ENCODE peak calls at places on chromosomes 12 and 14, in seven cellular contexts. A is K562, C is HepG2, K is SK-N-SH, X is GM12878, D is GM12892, M is H1. T is an unnamed sample.

GRCh38 chr14:39617537-39617936 is 185.3 kb upstream of the FBXO33 start:
- DNase-seq in M (no peak), C (no peak), K (no peak), X (no peak), D (no peak), A (no peak), T (no peak)

GRCh38 chr14:74299061-74299545 is 3.6 kb downstream of the ABCD4 start:
- DNase-seq in D (no peak), K (no peak), M (no peak), A (no peak), C (no peak), X (no peak), T (no peak)

GRCh38 chr12:15527201-15527782 is 205.0 kb downstream of the PTPRO start:
- DNase-seq in A (no peak), C (peak; percentile 28), K (no peak), X (no peak), M (no peak), D (no peak), T (no peak)

GRCh38 chr12:12540261-12541013 is 22.2 kb downstream of the DUSP16 start:
- DNase-seq in D (no peak), C (no peak), M (no peak), A (no peak), X (no peak), K (no peak), T (no peak)

GRCh38 chr12:121581681-121582439 is 1.0 kb upstream of the KDM2B start:
- DNase-seq in X (no peak), C (no peak), D (no peak), M (no peak), K (peak; percentile 79), A (peak; percentile 52), T (no peak)

GRCh38 chr14:101635238-101636080 is 74.2 kb downstream of the DIO3 start:
- DNase-seq in A (no peak), K (peak; percentile 16), M (no peak), D (no peak), C (no peak), X (no peak), T (no peak)

GRCh38 chr14:79831198-79831890 is 380.0 kb downstream of the DIO2 start:
- DNase-seq in D (no peak), M (no peak), C (no peak), K (no peak), A (no peak), X (no peak), T (no peak)

GRCh38 chr14:90384543-90384911 is 12.3 kb upstream of the CALM1 start:
- DNase-seq in C (no peak), D (no peak), M (no peak), K (no peak), A (no peak), X (no peak), T (no peak)

GRCh38 chr12:84161296-84161695 is 751.3 kb downstream of the SLC6A15 start:
- DNase-seq in K (no peak), A (no peak), M (no peak), X (no peak), C (no peak), D (no peak), T (no peak)

GRCh38 chr12:124565071-124565491 is 2.3 kb downstream of the NCOR2 start:
- DNase-seq in X (no peak), C (no peak), M (no peak), D (no peak), K (peak; percentile 53), A (no peak), T (no peak)

GRCh38 chr12:52865090-52865944 is 16.5 kb upstream of the KRT78 start:
- DNase-seq in M (no peak), K (peak; percentile 87), X (no peak), C (peak; percentile 56), A (peak; percentile 74), D (no peak), T (peak; percentile 37)

GRCh38 chr14:49549446-49549845 is 36.7 kb downstream of the RPS29 start:
- DNase-seq in D (no peak), C (no peak), M (no peak), K (no peak), X (no peak), A (no peak), T (no peak)

GRCh38 chr14:63524537-63525155 is 18.5 kb downstream of the PPP2R5E start:
- DNase-seq in M (no peak), D (no peak), K (no peak), C (no peak), A (no peak), X (peak; percentile 45), T (peak; percentile 23)

GRCh38 chr12:47978598-47978873 is 15.1 kb downstream of the TMEM106C start:
- DNase-seq in M (no peak), X (no peak), A (no peak), C (no peak), K (no peak), D (no peak), T (no peak)

GRCh38 chr12:28374556-28374955 is 184.3 kb downstream of the CCDC91 start:
- DNase-seq in D (no peak), M (no peak), K (no peak), A (no peak), C (no peak), X (no peak), T (no peak)

GRCh38 chr12:106226884-106227640 is 20.8 kb downstream of the CKAP4 start:
- DNase-seq in M (no peak), D (peak; percentile 35), A (peak; percentile 68), X (no peak), C (peak; percentile 55), K (peak; percentile 79), T (peak; percentile 43)

GRCh38 chr12:26251600-26251999 is 56.2 kb downstream of the SSPN start:
- DNase-seq in M (no peak), C (no peak), X (no peak), D (no peak), A (no peak), K (no peak), T (no peak)

GRCh38 chr12:68915055-68915454 is 17.9 kb downstream of the CPM start:
- DNase-seq in M (no peak), C (no peak), K (no peak), X (no peak), A (no peak), D (no peak), T (no peak)

GRCh38 chr12:45425426-45425825 is 209.5 kb downstream of the ANO6 start:
- DNase-seq in K (no peak), M (no peak), C (no peak), A (no peak), X (no peak), D (no peak), T (no peak)

GRCh38 chr12:51505363-51505762 is 80.7 kb downstream of the SLC4A8 start:
- DNase-seq in M (no peak), A (no peak), D (no peak), X (no peak), K (no peak), C (no peak), T (no peak)
- TF ChIP-seq TAF1 in M (no peak), A (no peak), D (no peak), X (no peak), K (no peak), C (no peak), T (no peak)

GRCh38 chr12:94289551-94290312 is 141.4 kb downstream of the PLXNC1 start:
- DNase-seq in A (no peak), X (no peak), C (no peak), K (no peak), M (no peak), D (no peak), T (no peak)
- TF ChIP-seq TAF1 in A (no peak), X (no peak), C (no peak), K (no peak), M (no peak), D (no peak), T (no peak)

GRCh38 chr12:94078138-94078723 is 70.1 kb upstream of the PLXNC1 start:
- DNase-seq in K (no peak), C (peak; percentile 78), D (no peak), X (no peak), A (no peak), M (no peak), T (no peak)

GRCh38 chr12:94074216-94074969 is 74.0 kb upstream of the PLXNC1 start:
- DNase-seq in A (no peak), M (no peak), X (no peak), C (no peak), D (no peak), K (no peak), T (no peak)

GRCh38 chr12:94073441-94074051 is 74.8 kb upstream of the PLXNC1 start:
- DNase-seq in D (no peak), C (no peak), K (no peak), A (no peak), X (no peak), M (no peak), T (no peak)

GRCh38 chr12:94077209-94077608 is 71.2 kb upstream of the PLXNC1 start:
- DNase-seq in K (no peak), C (no peak), A (no peak), D (no peak), X (no peak), M (no peak), T (no peak)

DNA sequence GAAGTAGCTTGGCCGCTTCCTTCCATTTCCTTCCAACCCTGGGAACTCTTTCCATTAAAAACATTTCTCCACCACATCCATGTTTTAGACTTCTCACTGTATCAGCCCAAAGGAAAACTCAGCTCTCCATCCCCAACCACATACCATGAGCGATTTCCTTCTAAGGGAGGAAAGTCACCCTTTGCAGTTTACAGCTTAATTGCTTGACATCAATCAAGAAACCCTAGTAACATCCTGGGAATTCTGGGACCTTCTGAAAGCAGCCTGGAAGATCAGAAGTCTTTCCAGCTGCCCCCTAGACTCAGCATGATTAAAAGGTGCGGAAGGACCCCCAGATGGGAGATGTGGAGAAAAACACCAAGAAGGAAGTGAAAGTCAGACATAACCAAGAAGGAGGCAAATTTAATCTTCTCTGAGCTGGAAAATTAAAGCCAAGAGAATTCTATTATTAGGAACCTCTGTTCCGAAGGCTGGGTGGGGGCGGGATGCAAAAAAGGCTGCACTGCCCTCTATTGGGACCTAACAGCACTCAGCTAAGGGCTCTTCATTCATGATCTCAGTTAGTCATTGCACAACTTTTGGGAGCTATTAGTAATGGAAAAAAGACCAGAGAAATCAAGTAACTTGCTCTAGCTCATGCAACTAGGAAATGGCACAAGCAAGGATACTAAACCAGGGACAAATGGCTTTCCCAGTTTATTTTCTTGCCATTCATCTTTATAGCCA is 73.2 kb upstream of the PLXNC1 start:
- DNase-seq in M (no peak), K (peak; percentile 48), D (no peak), A (peak; percentile 62), C (peak; percentile 60), X (no peak), T (no peak)
- TF ChIP-seq TAF1 in M (no peak), K (no peak), D (no peak), A (no peak), C (no peak), X (no peak), T (no peak)

DNA sequence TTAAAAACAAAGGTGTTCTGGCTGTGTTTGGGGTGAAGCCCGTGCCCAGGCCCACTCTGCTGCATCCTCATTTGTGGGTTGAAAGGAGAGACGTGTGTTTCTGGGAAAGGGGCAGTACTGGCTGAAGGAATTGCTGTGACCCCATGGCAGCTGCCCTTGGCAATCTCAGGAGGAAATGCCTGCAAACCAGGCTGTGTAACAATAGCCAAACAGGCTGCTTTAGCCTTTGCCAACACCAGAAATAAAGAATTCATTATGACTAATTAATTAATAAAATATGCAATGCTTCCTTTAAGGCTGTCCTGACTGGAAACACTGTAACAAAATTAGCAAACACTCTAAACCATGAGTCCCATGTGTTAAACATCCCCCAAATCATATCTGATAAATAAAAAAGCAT is 53.0 kb upstream of the KRR1 start:
- DNase-seq in X (no peak), D (no peak), M (no peak), A (no peak), K (no peak), C (no peak), T (no peak)
- TF ChIP-seq TAF1 in X (no peak), D (no peak), M (no peak), A (no peak), K (no peak), C (no peak), T (no peak)

T was measured in GM12891.